ENCODE peak calls at places on chromosomes 5 and 9, in eight cellular contexts. O is upper lobe of right lung; H is stomach; D is breast epithelium; L is pancreas; W is GM23338; P is sigmoid colon; Q is CD8-positive, alpha-beta T cell. M is an unnamed sample.

GRCh38 chr5:78548216-78548615 is 100.4 kb downstream of the LHFPL2 start:
- DNase-seq in O (peak; percentile 59), H (no peak), D (no peak), L (no peak), W (no peak), P (no peak), Q (no peak), M (no peak)

GRCh38 chr5:160802567-160802966 is 49.4 kb downstream of the ATP10B start:
- DNase-seq in O (no peak), H (no peak), D (no peak), L (no peak), W (no peak), P (no peak), Q (no peak), M (no peak)

GRCh38 chr9:108444400-108445358 is 411.1 kb downstream of the ACTL7B start:
- DNase-seq in O (no peak), H (no peak), D (peak; percentile 58), L (no peak), W (no peak), P (peak; percentile 62), Q (no peak), M (no peak)

GRCh38 chr5:134530375-134531077 is 5.1 kb downstream of the JADE2 start:
- DNase-seq in O (no peak), H (peak; percentile 76), D (no peak), L (peak; percentile 78), W (no peak), P (peak; percentile 75), Q (no peak), M (no peak)

GRCh38 chr5:56725709-56726108 is 89.6 kb upstream of the MAP3K1 start:
- DNase-seq in O (no peak), H (no peak), D (no peak), L (no peak), W (no peak), P (no peak), Q (no peak), M (no peak)

GRCh38 chr9:87878930-87879603 is 3.6 kb upstream of the SPATA31E1 start:
- DNase-seq in O (no peak), H (no peak), D (no peak), L (no peak), W (no peak), P (no peak), Q (no peak), M (no peak)

GRCh38 chr5:81189875-81190467 is 43.2 kb upstream of the CKMT2 start:
- DNase-seq in O (no peak), H (no peak), D (no peak), L (no peak), W (no peak), P (no peak), Q (no peak), M (no peak)

GRCh38 chr5:65508978-65509377 is 27.3 kb upstream of the ADAMTS6 start:
- DNase-seq in O (no peak), H (no peak), D (no peak), L (no peak), W (no peak), P (no peak), Q (no peak), M (no peak)

GRCh38 chr9:130601100-130601499 is 21.7 kb downstream of the FUBP3 start:
- DNase-seq in O (no peak), H (no peak), D (no peak), L (no peak), W (no peak), P (no peak), Q (no peak), M (no peak)

GRCh38 chr9:125700791-125701190 is 6.2 kb downstream of the MAPKAP1 start:
- DNase-seq in O (no peak), H (no peak), D (no peak), L (no peak), W (peak; percentile 56), P (no peak), Q (no peak), M (no peak)

GRCh38 chr5:116354699-116355098 is 219.9 kb downstream of the SEMA6A start:
- DNase-seq in O (no peak), H (no peak), D (no peak), L (no peak), W (no peak), P (no peak), Q (no peak), M (no peak)

GRCh38 chr9:21506910-21507795 is 25.0 kb upstream of the IFNE start:
- DNase-seq in O (no peak), H (no peak), D (no peak), L (no peak), W (no peak), P (no peak), Q (no peak), M (no peak)

GRCh38 chr9:21504113-21504512 is 22.0 kb upstream of the IFNE start:
- DNase-seq in O (no peak), H (no peak), D (no peak), L (no peak), W (no peak), P (no peak), Q (no peak), M (no peak)

GRCh38 chr9:21505425-21506179 is 23.5 kb upstream of the IFNE start:
- DNase-seq in O (no peak), H (no peak), D (no peak), L (no peak), W (no peak), P (no peak), Q (no peak), M (no peak)

GRCh38 chr9:21502586-21502985 is 20.5 kb upstream of the IFNE start:
- DNase-seq in O (no peak), H (no peak), D (no peak), L (no peak), W (no peak), P (no peak), Q (no peak), M (no peak)

DNA sequence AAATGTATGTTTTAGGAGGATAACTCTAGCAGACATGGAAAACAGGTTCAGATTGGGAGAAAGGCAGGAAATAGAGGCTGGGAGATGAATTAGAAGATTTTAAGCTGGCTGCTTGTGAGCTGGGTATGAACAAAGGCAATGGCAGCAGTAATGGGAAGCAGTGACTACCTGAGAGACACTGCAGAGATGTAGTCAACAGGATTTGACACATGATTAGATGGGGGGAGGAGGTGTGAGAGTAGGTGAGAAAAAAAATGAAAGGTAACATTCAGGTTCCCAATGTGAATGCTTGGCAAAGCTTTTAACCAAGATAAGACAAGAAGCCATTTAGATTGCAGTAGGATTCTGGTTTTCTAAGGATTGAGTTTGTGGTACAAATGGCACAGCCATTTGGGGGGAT is 22.8 kb upstream of the IFNE start:
- DNase-seq in O (no peak), H (no peak), D (no peak), L (no peak), W (no peak), P (no peak), Q (no peak), M (no peak)
- H3K4me1 ChIP-seq in O (no peaks in the 10 kb centered on the region), H (peaks cover 13% of the 10 kb centered on the region), D (no peaks in the 10 kb centered on the region), L (no peaks in the 10 kb centered on the region), W (peaks cover 31% of the 10 kb centered on the region), P (no peaks in the 10 kb centered on the region), Q (peaks cover 14% of the 10 kb centered on the region), M (no peaks in the 10 kb centered on the region)

GRCh38 chr5:138649316-138649720 is 74.1 kb upstream of the HSPA9 start:
- DNase-seq in O (no peak), H (no peak), D (no peak), L (no peak), W (peak; percentile 38), P (no peak), Q (no peak), M (no peak)
- TF ChIP-seq CTCF in O (no peak), H (no peak), D (no peak), L (no peak), W (no peak), P (no peak), Q (no peak), M (no peak)

GRCh38 chr9:134913713-134914500 is 3.8 kb downstream of the FCN1 start:
- DNase-seq in O (peak; percentile 50), H (peak; percentile 13), D (no peak), L (no peak), W (no peak), P (no peak), Q (no peak), M (no peak)

GRCh38 chr9:134913041-134913712 is 4.5 kb downstream of the FCN1 start:
- DNase-seq in O (peak; percentile 46), H (no peak), D (no peak), L (no peak), W (no peak), P (no peak), Q (no peak), M (no peak)

GRCh38 chr9:134916161-134916665 is 1.5 kb downstream of the FCN1 start:
- DNase-seq in O (peak; percentile 58), H (no peak), D (no peak), L (no peak), W (no peak), P (no peak), Q (no peak), M (no peak)

GRCh38 chr9:134914501-134914834 is 3.2 kb downstream of the FCN1 start:
- DNase-seq in O (peak; percentile 19), H (no peak), D (no peak), L (no peak), W (no peak), P (no peak), Q (no peak), M (no peak)

GRCh38 chr9:134915046-134915930 is 2.4 kb downstream of the FCN1 start:
- DNase-seq in O (peak; percentile 56), H (peak; percentile 7), D (no peak), L (no peak), W (no peak), P (no peak), Q (no peak), M (no peak)
- H3K4me1 ChIP-seq in O (no peaks in the 10 kb centered on the region), H (no peaks in the 10 kb centered on the region), D (no peaks in the 10 kb centered on the region), L (no peaks in the 10 kb centered on the region), W (no peaks in the 10 kb centered on the region), P (no peaks in the 10 kb centered on the region), Q (no peaks in the 10 kb centered on the region), M (no peaks in the 10 kb centered on the region)

DNA sequence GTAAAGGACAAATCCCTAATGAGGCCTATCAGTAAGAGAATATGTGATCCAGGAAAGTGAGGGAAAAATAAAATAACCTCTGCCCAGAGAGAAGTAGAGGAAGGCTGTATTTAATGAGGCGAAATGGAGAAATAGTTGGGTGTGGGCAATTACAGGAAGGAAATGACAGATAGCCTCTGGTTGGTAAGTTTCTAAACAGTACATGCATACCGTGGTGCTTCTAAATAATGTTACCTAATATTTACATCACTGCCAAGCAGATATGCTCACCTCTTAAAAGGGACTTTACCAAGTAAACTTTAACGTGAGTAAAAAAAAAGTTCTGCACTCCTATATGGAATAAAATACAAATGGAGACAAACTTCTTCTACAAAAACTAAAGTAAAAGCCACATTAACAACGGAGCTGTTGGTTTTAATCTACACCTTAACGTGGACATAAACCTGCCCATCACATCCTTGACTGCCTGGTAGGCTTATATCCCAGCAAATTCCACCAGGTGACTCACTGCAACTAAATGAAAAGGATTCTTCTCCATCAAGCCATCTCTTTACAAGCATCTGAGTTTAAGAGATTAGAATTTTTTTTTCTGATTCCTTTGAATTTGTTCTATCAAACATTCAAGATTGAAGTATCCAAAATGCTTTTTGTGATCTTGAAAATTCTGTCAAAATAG is 12.4 kb downstream of the NFIL3 start:
- DNase-seq in O (no peak), H (no peak), D (no peak), L (no peak), W (no peak), P (no peak), Q (no peak), M (no peak)
- TF ChIP-seq CTCF in O (no peak), H (no peak), D (no peak), L (no peak), W (no peak), P (no peak), Q (no peak), M (no peak)

GRCh38 chr9:136643596-136644342 is 18.9 kb upstream of the EGFL7 start:
- DNase-seq in O (peak; percentile 63), H (no peak), D (no peak), L (peak; percentile 79), W (no peak), P (no peak), Q (no peak), M (no peak)
- H3K4me1 ChIP-seq in O (peaks cover 28% of the 10 kb centered on the region), H (peaks cover 25% of the 10 kb centered on the region), D (no peaks in the 10 kb centered on the region), L (peaks cover 7% of the 10 kb centered on the region), W (no peaks in the 10 kb centered on the region), P (peaks cover 11% of the 10 kb centered on the region), Q (peaks cover 10% of the 10 kb centered on the region), M (peaks cover 10% of the 10 kb centered on the region)